ENCODE peak calls at places on chromosomes 12 and 14, in four cellular contexts. One of them, this sample, is unnamed.

GRCh38 chr14:59283380-59283779 is 94.9 kb downstream of the DAAM1 start:
- DNase-seq in stimulated activated CD8-positive, alpha-beta memory T cell treated with anti-CD3 and anti-CD28 coated beads, Interleukin-15, amount 100 ng/mL, for 24 hours: no peak
- DNase-seq in GM10248: no peak
- DNase-seq in T-helper 2 cell: no peak
- DNase-seq in this sample: no peak

GRCh38 chr12:127393896-127394295 is 873.1 kb upstream of the TMEM132C start:
- DNase-seq in stimulated activated CD8-positive, alpha-beta memory T cell treated with anti-CD3 and anti-CD28 coated beads, Interleukin-15, amount 100 ng/mL, for 24 hours: no peak
- DNase-seq in GM10248: no peak
- DNase-seq in T-helper 2 cell: no peak
- DNase-seq in this sample: no peak

GRCh38 chr14:94572637-94573303 is 8.5 kb upstream of the SERPINA5 start:
- DNase-seq in T-helper 2 cell: no peak
- DNase-seq in stimulated activated CD8-positive, alpha-beta memory T cell treated with anti-CD3 and anti-CD28 coated beads, Interleukin-15, amount 100 ng/mL, for 24 hours: no peak
- DNase-seq in GM10248: no peak
- DNase-seq in this sample: no peak

GRCh38 chr12:47551426-47551851 is 154.4 kb downstream of the RPAP3 start:
- DNase-seq in stimulated activated CD8-positive, alpha-beta memory T cell treated with anti-CD3 and anti-CD28 coated beads, Interleukin-15, amount 100 ng/mL, for 24 hours: no peak
- DNase-seq in T-helper 2 cell: no peak
- DNase-seq in GM10248: no peak
- DNase-seq in this sample: no peak

GRCh38 chr12:65074932-65075331 is 46.2 kb downstream of the WIF1 start:
- DNase-seq in stimulated activated CD8-positive, alpha-beta memory T cell treated with anti-CD3 and anti-CD28 coated beads, Interleukin-15, amount 100 ng/mL, for 24 hours: no peak
- DNase-seq in T-helper 2 cell: no peak
- DNase-seq in GM10248: no peak
- DNase-seq in this sample: no peak

GRCh38 chr12:55619352-55620138 is 17.1 kb upstream of the OR10P1 start:
- DNase-seq in stimulated activated CD8-positive, alpha-beta memory T cell treated with anti-CD3 and anti-CD28 coated beads, Interleukin-15, amount 100 ng/mL, for 24 hours: no peak
- DNase-seq in GM10248: peak
- DNase-seq in T-helper 2 cell: no peak
- DNase-seq in this sample: no peak

GRCh38 chr14:93747102-93747501 is 41.2 kb downstream of the PRIMA1 start:
- DNase-seq in GM10248: no peak
- DNase-seq in T-helper 2 cell: no peak
- DNase-seq in stimulated activated CD8-positive, alpha-beta memory T cell treated with anti-CD3 and anti-CD28 coated beads, Interleukin-15, amount 100 ng/mL, for 24 hours: no peak
- DNase-seq in this sample: no peak

GRCh38 chr14:75454963-75455546 is 27.2 kb downstream of the JDP2 start:
- DNase-seq in GM10248: no peak
- DNase-seq in T-helper 2 cell: no peak
- DNase-seq in stimulated activated CD8-positive, alpha-beta memory T cell treated with anti-CD3 and anti-CD28 coated beads, Interleukin-15, amount 100 ng/mL, for 24 hours: no peak
- DNase-seq in this sample: peak

GRCh38 chr12:58877243-58877743 is 43.0 kb downstream of the LRIG3 start:
- DNase-seq in T-helper 2 cell: no peak
- DNase-seq in stimulated activated CD8-positive, alpha-beta memory T cell treated with anti-CD3 and anti-CD28 coated beads, Interleukin-15, amount 100 ng/mL, for 24 hours: no peak
- DNase-seq in GM10248: no peak
- DNase-seq in this sample: no peak

GRCh38 chr12:78556651-78557050 is 307.9 kb upstream of the SYT1 start:
- DNase-seq in T-helper 2 cell: no peak
- DNase-seq in GM10248: no peak
- DNase-seq in stimulated activated CD8-positive, alpha-beta memory T cell treated with anti-CD3 and anti-CD28 coated beads, Interleukin-15, amount 100 ng/mL, for 24 hours: no peak
- DNase-seq in this sample: no peak

GRCh38 chr12:115599251-115599811 is 678.2 kb downstream of the MED13L start:
- DNase-seq in T-helper 2 cell: no peak
- DNase-seq in GM10248: no peak
- DNase-seq in stimulated activated CD8-positive, alpha-beta memory T cell treated with anti-CD3 and anti-CD28 coated beads, Interleukin-15, amount 100 ng/mL, for 24 hours: no peak
- DNase-seq in this sample: no peak

GRCh38 chr12:126581655-126582054 is 1516.4 kb downstream of the AACS start:
- DNase-seq in T-helper 2 cell: no peak
- DNase-seq in GM10248: no peak
- DNase-seq in stimulated activated CD8-positive, alpha-beta memory T cell treated with anti-CD3 and anti-CD28 coated beads, Interleukin-15, amount 100 ng/mL, for 24 hours: no peak
- DNase-seq in this sample: no peak

GRCh38 chr14:95664046-95664445 is 22.2 kb upstream of the TCL1B start:
- DNase-seq in stimulated activated CD8-positive, alpha-beta memory T cell treated with anti-CD3 and anti-CD28 coated beads, Interleukin-15, amount 100 ng/mL, for 24 hours: no peak
- DNase-seq in GM10248: no peak
- DNase-seq in T-helper 2 cell: no peak
- DNase-seq in this sample: no peak

GRCh38 chr12:96047621-96048211 is 12.3 kb upstream of the LTA4H start:
- DNase-seq in GM10248: peak
- DNase-seq in T-helper 2 cell: no peak
- DNase-seq in stimulated activated CD8-positive, alpha-beta memory T cell treated with anti-CD3 and anti-CD28 coated beads, Interleukin-15, amount 100 ng/mL, for 24 hours: no peak
- DNase-seq in this sample: no peak

GRCh38 chr14:32630701-32631100 is 301.6 kb downstream of the AKAP6 start:
- DNase-seq in T-helper 2 cell: no peak
- DNase-seq in GM10248: no peak
- DNase-seq in stimulated activated CD8-positive, alpha-beta memory T cell treated with anti-CD3 and anti-CD28 coated beads, Interleukin-15, amount 100 ng/mL, for 24 hours: no peak
- DNase-seq in this sample: no peak

GRCh38 chr12:26319511-26319910 is 124.1 kb downstream of the SSPN start:
- DNase-seq in stimulated activated CD8-positive, alpha-beta memory T cell treated with anti-CD3 and anti-CD28 coated beads, Interleukin-15, amount 100 ng/mL, for 24 hours: no peak
- DNase-seq in T-helper 2 cell: no peak
- DNase-seq in GM10248: no peak
- DNase-seq in this sample: peak

GRCh38 chr12:58916891-58917570 is 3.3 kb downstream of the LRIG3 start:
- DNase-seq in T-helper 2 cell: no peak
- DNase-seq in GM10248: no peak
- DNase-seq in stimulated activated CD8-positive, alpha-beta memory T cell treated with anti-CD3 and anti-CD28 coated beads, Interleukin-15, amount 100 ng/mL, for 24 hours: no peak
- DNase-seq in this sample: no peak

GRCh38 chr12:121711925-121712461 is 559 bp upstream of the TMEM120B start:
- DNase-seq in GM10248: no peak
- DNase-seq in T-helper 2 cell: no peak
- DNase-seq in stimulated activated CD8-positive, alpha-beta memory T cell treated with anti-CD3 and anti-CD28 coated beads, Interleukin-15, amount 100 ng/mL, for 24 hours: no peak
- DNase-seq in this sample: no peak

GRCh38 chr14:70942342-70942706 is 35.1 kb downstream of the PCNX1 start:
- DNase-seq in T-helper 2 cell: no peak
- DNase-seq in stimulated activated CD8-positive, alpha-beta memory T cell treated with anti-CD3 and anti-CD28 coated beads, Interleukin-15, amount 100 ng/mL, for 24 hours: no peak
- DNase-seq in GM10248: no peak
- DNase-seq in this sample: no peak

GRCh38 chr12:58915634-58916033 is 4.7 kb downstream of the LRIG3 start:
- DNase-seq in stimulated activated CD8-positive, alpha-beta memory T cell treated with anti-CD3 and anti-CD28 coated beads, Interleukin-15, amount 100 ng/mL, for 24 hours: no peak
- DNase-seq in GM10248: no peak
- DNase-seq in T-helper 2 cell: no peak
- DNase-seq in this sample: no peak

GRCh38 chr12:30630378-30631285 is 65.0 kb downstream of the IPO8 start:
- DNase-seq in T-helper 2 cell: no peak
- DNase-seq in stimulated activated CD8-positive, alpha-beta memory T cell treated with anti-CD3 and anti-CD28 coated beads, Interleukin-15, amount 100 ng/mL, for 24 hours: no peak
- DNase-seq in GM10248: no peak
- DNase-seq in this sample: no peak

GRCh38 chr12:131267576-131267975 is 313.9 kb downstream of the ADGRD1 start:
- DNase-seq in GM10248: no peak
- DNase-seq in stimulated activated CD8-positive, alpha-beta memory T cell treated with anti-CD3 and anti-CD28 coated beads, Interleukin-15, amount 100 ng/mL, for 24 hours: no peak
- DNase-seq in T-helper 2 cell: no peak
- DNase-seq in this sample: no peak

GRCh38 chr12:5371636-5372035 is 60.3 kb upstream of the NTF3 start:
- DNase-seq in T-helper 2 cell: no peak
- DNase-seq in stimulated activated CD8-positive, alpha-beta memory T cell treated with anti-CD3 and anti-CD28 coated beads, Interleukin-15, amount 100 ng/mL, for 24 hours: no peak
- DNase-seq in GM10248: no peak
- DNase-seq in this sample: no peak

GRCh38 chr12:115528466-115528865 is 749.0 kb downstream of the MED13L start:
- DNase-seq in T-helper 2 cell: no peak
- DNase-seq in stimulated activated CD8-positive, alpha-beta memory T cell treated with anti-CD3 and anti-CD28 coated beads, Interleukin-15, amount 100 ng/mL, for 24 hours: no peak
- DNase-seq in GM10248: no peak
- DNase-seq in this sample: no peak

GRCh38 chr14:30005114-30005698 is 77.6 kb upstream of the PRKD1 start:
- DNase-seq in T-helper 2 cell: no peak
- DNase-seq in stimulated activated CD8-positive, alpha-beta memory T cell treated with anti-CD3 and anti-CD28 coated beads, Interleukin-15, amount 100 ng/mL, for 24 hours: no peak
- DNase-seq in GM10248: no peak
- DNase-seq in this sample: no peak

GRCh38 chr14:23299558-23299957 is 3.1 kb downstream of the PPP1R3E start:
- DNase-seq in stimulated activated CD8-positive, alpha-beta memory T cell treated with anti-CD3 and anti-CD28 coated beads, Interleukin-15, amount 100 ng/mL, for 24 hours: no peak
- DNase-seq in T-helper 2 cell: no peak
- DNase-seq in GM10248: no peak
- DNase-seq in this sample: no peak

GRCh38 chr14:95226801-95227200 is 69.5 kb upstream of the DICER1 start:
- DNase-seq in T-helper 2 cell: no peak
- DNase-seq in GM10248: no peak
- DNase-seq in stimulated activated CD8-positive, alpha-beta memory T cell treated with anti-CD3 and anti-CD28 coated beads, Interleukin-15, amount 100 ng/mL, for 24 hours: no peak
- DNase-seq in this sample: no peak

GRCh38 chr14:103520657-103521437 is 1.8 kb downstream of the CKB start:
- DNase-seq in GM10248: peak
- DNase-seq in stimulated activated CD8-positive, alpha-beta memory T cell treated with anti-CD3 and anti-CD28 coated beads, Interleukin-15, amount 100 ng/mL, for 24 hours: no peak
- DNase-seq in T-helper 2 cell: peak
- DNase-seq in this sample: peak

GRCh38 chr12:128825845-128826244 is 2.1 kb upstream of the SLC15A4 start:
- DNase-seq in T-helper 2 cell: no peak
- DNase-seq in GM10248: no peak
- DNase-seq in stimulated activated CD8-positive, alpha-beta memory T cell treated with anti-CD3 and anti-CD28 coated beads, Interleukin-15, amount 100 ng/mL, for 24 hours: no peak
- DNase-seq in this sample: no peak

GRCh38 chr12:132171968-132172521 is 27.8 kb downstream of the NOC4L start:
- DNase-seq in stimulated activated CD8-positive, alpha-beta memory T cell treated with anti-CD3 and anti-CD28 coated beads, Interleukin-15, amount 100 ng/mL, for 24 hours: no peak
- DNase-seq in GM10248: no peak
- DNase-seq in T-helper 2 cell: no peak
- DNase-seq in this sample: no peak

GRCh38 chr12:109533487-109533740 is 39.9 kb downstream of the MMAB start:
- DNase-seq in T-helper 2 cell: no peak
- DNase-seq in GM10248: no peak
- DNase-seq in stimulated activated CD8-positive, alpha-beta memory T cell treated with anti-CD3 and anti-CD28 coated beads, Interleukin-15, amount 100 ng/mL, for 24 hours: no peak
- DNase-seq in this sample: no peak

GRCh38 chr12:41264281-41264680 is 76.2 kb downstream of the PDZRN4 start:
- DNase-seq in GM10248: peak
- DNase-seq in stimulated activated CD8-positive, alpha-beta memory T cell treated with anti-CD3 and anti-CD28 coated beads, Interleukin-15, amount 100 ng/mL, for 24 hours: no peak
- DNase-seq in T-helper 2 cell: no peak
- DNase-seq in this sample: no peak

GRCh38 chr12:53039851-53040250 is 10.0 kb upstream of the TNS2 start:
- DNase-seq in stimulated activated CD8-positive, alpha-beta memory T cell treated with anti-CD3 and anti-CD28 coated beads, Interleukin-15, amount 100 ng/mL, for 24 hours: no peak
- DNase-seq in T-helper 2 cell: no peak
- DNase-seq in GM10248: no peak
- DNase-seq in this sample: no peak

GRCh38 chr14:88384653-88385205 is 728 bp upstream of the SPATA7 start:
- DNase-seq in T-helper 2 cell: no peak
- DNase-seq in stimulated activated CD8-positive, alpha-beta memory T cell treated with anti-CD3 and anti-CD28 coated beads, Interleukin-15, amount 100 ng/mL, for 24 hours: no peak
- DNase-seq in GM10248: no peak
- DNase-seq in this sample: peak

GRCh38 chr12:86148612-86149011 is 107.6 kb downstream of the MGAT4C start:
- DNase-seq in stimulated activated CD8-positive, alpha-beta memory T cell treated with anti-CD3 and anti-CD28 coated beads, Interleukin-15, amount 100 ng/mL, for 24 hours: no peak
- DNase-seq in T-helper 2 cell: no peak
- DNase-seq in GM10248: no peak
- DNase-seq in this sample: no peak

GRCh38 chr12:119301367-119301766 is 33.2 kb upstream of the CCDC60 start:
- DNase-seq in stimulated activated CD8-positive, alpha-beta memory T cell treated with anti-CD3 and anti-CD28 coated beads, Interleukin-15, amount 100 ng/mL, for 24 hours: no peak
- DNase-seq in T-helper 2 cell: no peak
- DNase-seq in GM10248: no peak
- DNase-seq in this sample: no peak

GRCh38 chr14:88551936-88552565 is 2.8 kb downstream of the PTPN21 start:
- DNase-seq in GM10248: no peak
- DNase-seq in T-helper 2 cell: no peak
- DNase-seq in stimulated activated CD8-positive, alpha-beta memory T cell treated with anti-CD3 and anti-CD28 coated beads, Interleukin-15, amount 100 ng/mL, for 24 hours: no peak
- DNase-seq in this sample: no peak

GRCh38 chr12:110149104-110149660 is 25.0 kb downstream of the IFT81 start:
- DNase-seq in GM10248: no peak
- DNase-seq in T-helper 2 cell: no peak
- DNase-seq in stimulated activated CD8-positive, alpha-beta memory T cell treated with anti-CD3 and anti-CD28 coated beads, Interleukin-15, amount 100 ng/mL, for 24 hours: no peak
- DNase-seq in this sample: no peak

GRCh38 chr12:83784298-83784890 is 1097.7 kb downstream of the TMTC2 start:
- DNase-seq in T-helper 2 cell: no peak
- DNase-seq in stimulated activated CD8-positive, alpha-beta memory T cell treated with anti-CD3 and anti-CD28 coated beads, Interleukin-15, amount 100 ng/mL, for 24 hours: no peak
- DNase-seq in GM10248: no peak
- DNase-seq in this sample: no peak

GRCh38 chr14:87332001-87332400 is 661.0 kb downstream of the GALC start:
- DNase-seq in T-helper 2 cell: no peak
- DNase-seq in stimulated activated CD8-positive, alpha-beta memory T cell treated with anti-CD3 and anti-CD28 coated beads, Interleukin-15, amount 100 ng/mL, for 24 hours: no peak
- DNase-seq in GM10248: no peak
- DNase-seq in this sample: no peak

This sample was measured in breast epithelium.